ENCODE peak calls at places on chromosomes 12 and 14, in seven cellular contexts. S, I, C, D, B, H and M are unnamed samples.

GRCh38 chr12:32545413-32545970 is 133.6 kb upstream of the DNM1L start:
- DNase-seq in S (no peak), I (no peak), C (peak), D (no peak), B (no peak), H (no peak), M (no peak)

GRCh38 chr12:92055877-92056276 is 89.8 kb downstream of the BTG1 start:
- DNase-seq in S (no peak), I (no peak), C (no peak), D (no peak), B (no peak), H (no peak), M (no peak)

GRCh38 chr14:104171948-104172347 is 33.6 kb downstream of the KIF26A start:
- DNase-seq in S (no peak), I (no peak), C (no peak), D (no peak), B (no peak), H (no peak), M (no peak)

GRCh38 chr12:104805186-104805585 is 152.9 kb downstream of the SLC41A2 start:
- DNase-seq in S (no peak), I (peak), C (no peak), D (no peak), B (no peak), H (peak), M (no peak)

GRCh38 chr12:7175493-7175892 is 14.0 kb upstream of the PEX5 start:
- DNase-seq in S (no peak), I (no peak), C (no peak), D (no peak), B (no peak), H (peak), M (no peak)

GRCh38 chr12:10960260-10960659 is 21.2 kb upstream of the TAS2R14 start:
- DNase-seq in S (no peak), I (no peak), C (no peak), D (no peak), B (no peak), H (no peak), M (no peak)

GRCh38 chr14:74552623-74553022 is 59.1 kb downstream of the ISCA2 start:
- DNase-seq in S (no peak), I (no peak), C (no peak), D (no peak), B (no peak), H (peak), M (no peak)

GRCh38 chr12:125549836-125550235 is 484.6 kb downstream of the AACS start:
- DNase-seq in S (no peak), I (no peak), C (peak), D (no peak), B (no peak), H (no peak), M (no peak)

GRCh38 chr14:47917344-47917954 is 242.0 kb upstream of the MDGA2 start:
- DNase-seq in S (no peak), I (peak), C (peak), D (peak), B (peak), H (no peak), M (peak)

GRCh38 chr14:103185051-103186027 is 62.1 kb downstream of the TNFAIP2 start:
- DNase-seq in S (peak), I (peak), C (no peak), D (no peak), B (peak), H (peak), M (peak)

GRCh38 chr14:65153101-65153500 is 50.8 kb upstream of the MAX start:
- DNase-seq in S (no peak), I (no peak), C (no peak), D (peak), B (no peak), H (no peak), M (no peak)

GRCh38 chr14:90757452-90757851 is 58.8 kb downstream of the TTC7B start:
- DNase-seq in S (no peak), I (no peak), C (no peak), D (peak), B (no peak), H (no peak), M (no peak)

GRCh38 chr14:29216316-29216715 is 449.7 kb downstream of the FOXG1 start:
- DNase-seq in S (no peak), I (no peak), C (no peak), D (no peak), B (no peak), H (no peak), M (no peak)

GRCh38 chr12:21773263-21773741 is 1.2 kb downstream of the KCNJ8 start:
- DNase-seq in S (no peak), I (no peak), C (peak), D (no peak), B (no peak), H (peak), M (peak)

GRCh38 chr14:93759781-93760307 is 28.4 kb downstream of the PRIMA1 start:
- DNase-seq in S (no peak), I (no peak), C (no peak), D (peak), B (no peak), H (no peak), M (no peak)

GRCh38 chr14:68173227-68173972 is 353.8 kb downstream of the RAD51B start:
- DNase-seq in S (no peak), I (peak), C (no peak), D (no peak), B (no peak), H (peak), M (no peak)

GRCh38 chr12:22312336-22312735 is 22.2 kb downstream of the ST8SIA1 start:
- DNase-seq in S (no peak), I (peak), C (no peak), D (peak), B (no peak), H (peak), M (no peak)

GRCh38 chr14:61177279-61178225 is 103.6 kb downstream of the TMEM30B start:
- DNase-seq in S (no peak), I (no peak), C (peak), D (no peak), B (no peak), H (peak), M (peak)
- TF ChIP-seq CTCF in S (no peak), I (no peak), C (peak), D (no peak), B (no peak), H (no peak), M (no peak)

DNA sequence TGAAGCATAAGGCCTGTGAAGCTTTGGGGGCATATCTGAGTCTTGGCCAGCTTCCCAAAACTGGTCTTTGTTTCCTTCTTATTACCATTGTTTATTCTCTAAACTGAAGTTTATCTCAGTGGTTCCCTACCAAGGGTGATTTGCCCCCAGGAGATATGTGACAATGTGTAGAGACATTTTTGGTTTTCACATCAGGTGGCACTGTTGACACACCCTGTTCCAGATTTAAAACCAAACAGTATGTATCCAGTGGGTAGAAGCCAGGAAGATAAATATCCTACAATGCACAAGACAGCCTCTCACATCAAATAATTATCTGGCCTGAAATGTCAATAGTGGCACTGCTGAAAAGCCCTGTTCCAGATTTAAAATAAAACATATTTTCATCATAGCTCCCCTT is 22.1 kb downstream of the RASSF9 start:
- DNase-seq in S (no peak), I (no peak), C (no peak), D (no peak), B (no peak), H (no peak), M (no peak)
- TF ChIP-seq CTCF in S (no peak), I (no peak), C (no peak), D (no peak), B (no peak), H (no peak), M (no peak)

GRCh38 chr14:91911474-91912032 is 35.9 kb downstream of the FBLN5 start:
- DNase-seq in S (no peak), I (peak), C (peak), D (no peak), B (peak), H (peak), M (peak)
- TF ChIP-seq CTCF in S (peak), I (peak), C (peak), D (peak), B (no peak), H (peak), M (peak)

GRCh38 chr12:2273288-2273687 is 220.5 kb downstream of the CACNA1C start:
- DNase-seq in S (no peak), I (peak), C (peak), D (peak), B (no peak), H (peak), M (no peak)
- TF ChIP-seq CTCF in S (no peak), I (peak), C (peak), D (peak), B (no peak), H (peak), M (no peak)